ENCODE peak calls at places on chromosomes 16 and 17, in four cellular contexts. D is DMS79 treated with DMSO at 0.1 percent for 48 hours, T is HT1080, A is GM19239. G is an unnamed sample.

GRCh38 chr16:57388359-57389086 is 16.0 kb upstream of the CCL17 start:
- DNase-seq in D (no peak), T (no peak), A (no peak), G (no peak)

GRCh38 chr17:61000911-61001310 is 323.3 kb downstream of the BCAS3 start:
- DNase-seq in D (no peak), T (peak), A (no peak), G (no peak)

GRCh38 chr17:17303010-17303846 is at the start of gene NT5M:
- DNase-seq in D (peak), T (peak), A (peak), G (no peak)

GRCh38 chr17:45740553-45741330 is 43.4 kb upstream of the CRHR1 start:
- DNase-seq in D (peak), T (peak), A (peak), G (peak)

GRCh38 chr17:6172642-6173330 is 102.6 kb downstream of the WSCD1 start:
- DNase-seq in D (no peak), T (no peak), A (no peak), G (peak)

GRCh38 chr17:40295471-40296457 is 8.1 kb downstream of the CDC6 start:
- DNase-seq in D (no peak), T (no peak), A (no peak), G (no peak)

GRCh38 chr16:11597737-11598136 is 11.0 kb upstream of the LITAF start:
- DNase-seq in D (no peak), T (no peak), A (no peak), G (no peak)

GRCh38 chr17:8818047-8818446 is 18.9 kb upstream of the MFSD6L start:
- DNase-seq in D (no peak), T (no peak), A (no peak), G (peak)

G was measured in mesenteric fat pad.